ENCODE peak calls at places on chromosomes 2 and 18, in ten cellular contexts. B is K562, R is A549, Y is Peyer's patch, Q is spleen, W is sigmoid colon, Z is heart left ventricle, P is suprapubic skin, N is HCT116, A is body of pancreas. C is an unnamed sample.

GRCh38 chr2:57080035-57080434 is 896.2 kb downstream of the CCDC85A start:
- DNase-seq in R (peak), B (no peak), N (peak), A (no peak), P (no peak), Z (no peak), Q (no peak), W (no peak), Y (no peak), C (no peak)

GRCh38 chr2:36369711-36370110 is 14.1 kb downstream of the CRIM1 start:
- DNase-seq in A (no peak), Q (no peak), Z (no peak), N (no peak), P (no peak), Y (no peak), W (no peak), B (no peak), R (no peak), C (no peak)

GRCh38 chr2:176503760-176504159 is 234.5 kb downstream of the MTX2 start:
- DNase-seq in Z (no peak), W (no peak), Y (no peak), R (no peak), B (no peak), P (no peak), A (no peak), N (no peak), Q (no peak), C (no peak)

GRCh38 chr2:179340678-179341077 is 76.0 kb upstream of the SESTD1 start:
- DNase-seq in R (peak), W (no peak), P (no peak), Z (no peak), N (peak), A (no peak), Y (no peak), B (no peak), Q (no peak), C (no peak)

GRCh38 chr2:216671081-216671411 is 24.3 kb downstream of the IGFBP5 start:
- DNase-seq in A (no peak), Z (no peak), W (no peak), B (no peak), R (no peak), N (no peak), Y (no peak), Q (no peak), P (no peak), C (no peak)

GRCh38 chr2:241775223-241776177 is 1.1 kb upstream of the GAL3ST2 start:
- DNase-seq in A (no peak), P (peak), Z (no peak), B (no peak), R (no peak), Q (peak), W (peak), N (no peak), Y (no peak), C (no peak)

GRCh38 chr18:80127635-80128034 is 18.6 kb downstream of the ADNP2 start:
- DNase-seq in Q (no peak), A (no peak), B (no peak), P (no peak), R (no peak), Z (no peak), Y (no peak), W (no peak), N (no peak), C (no peak)

GRCh38 chr2:46119453-46119852 is 177.8 kb upstream of the EPAS1 start:
- DNase-seq in W (no peak), P (no peak), B (no peak), Q (no peak), Y (no peak), Z (no peak), N (no peak), A (no peak), R (no peak), C (no peak)

GRCh38 chr2:38122344-38122743 is 46.4 kb upstream of the CYP1B1 start:
- DNase-seq in B (no peak), W (no peak), A (no peak), N (no peak), Q (no peak), R (no peak), Z (no peak), P (no peak), Y (no peak), C (no peak)

GRCh38 chr2:36545871-36546416 is 52.0 kb downstream of the FEZ2 start:
- DNase-seq in Q (no peak), Y (no peak), R (no peak), W (no peak), Z (no peak), B (no peak), A (no peak), P (no peak), N (no peak), C (no peak)

GRCh38 chr2:36409971-36410370 is 54.4 kb downstream of the CRIM1 start:
- DNase-seq in Q (no peak), R (no peak), Z (no peak), Y (no peak), N (no peak), A (no peak), W (no peak), P (no peak), B (no peak), C (no peak)

GRCh38 chr2:233414777-233415570 is 60.7 kb downstream of the DGKD start:
- DNase-seq in N (peak), Z (no peak), R (peak), P (peak), Y (peak), Q (no peak), B (no peak), A (peak), W (no peak), C (no peak)

GRCh38 chr18:80200171-80200931 is 47.0 kb downstream of the PARD6G start:
- DNase-seq in Z (no peak), P (no peak), W (peak), B (peak), Y (no peak), Q (no peak), N (no peak), R (peak), A (no peak), C (no peak)

GRCh38 chr2:216568563-216568962 is 64.7 kb upstream of the IGFBP2 start:
- DNase-seq in B (no peak), Z (no peak), P (no peak), W (no peak), Q (no peak), R (no peak), Y (no peak), A (no peak), N (no peak), C (no peak)

GRCh38 chr2:29755829-29756228 is 165.6 kb downstream of the ALK start:
- DNase-seq in Y (no peak), A (no peak), W (no peak), Q (no peak), Z (no peak), B (no peak), R (no peak), P (no peak), N (no peak), C (no peak)

GRCh38 chr18:76846217-76846616 is 23.9 kb downstream of the ZNF236 start:
- DNase-seq in R (no peak), Q (no peak), P (no peak), N (no peak), A (no peak), Z (no peak), Y (no peak), B (no peak), W (no peak), C (no peak)

GRCh38 chr2:10278029-10278762 is 24.5 kb upstream of the HPCAL1 start:
- DNase-seq in W (peak), Q (peak), Y (peak), N (no peak), A (peak), R (no peak), B (peak), Z (peak), P (no peak), C (peak)

GRCh38 chr2:158518083-158518482 is 61.3 kb downstream of the PKP4 start:
- DNase-seq in W (peak), Y (no peak), P (no peak), A (no peak), N (no peak), Z (no peak), R (peak), Q (no peak), B (no peak), C (no peak)

GRCh38 chr18:57768557-57769326 is 34.4 kb downstream of the ATP8B1 start:
- DNase-seq in Q (no peak), P (no peak), N (no peak), Z (no peak), A (peak), B (no peak), W (no peak), Y (no peak), R (no peak), C (no peak)

GRCh38 chr18:62588217-62588616 is 65.4 kb downstream of the ZCCHC2 start:
- DNase-seq in R (no peak), Z (no peak), Y (no peak), Q (no peak), P (no peak), A (no peak), N (no peak), W (no peak), B (no peak), C (no peak)

GRCh38 chr2:73700111-73700510 is 37.0 kb downstream of the TPRKB start:
- DNase-seq in A (peak), B (no peak), N (no peak), Q (no peak), Z (no peak), R (no peak), W (no peak), P (no peak), Y (no peak), C (peak)

GRCh38 chr18:69326094-69326493 is 74.6 kb upstream of the DOK6 start:
- DNase-seq in Z (no peak), Y (no peak), Q (no peak), N (no peak), A (no peak), W (no peak), R (no peak), B (no peak), P (no peak), C (no peak)

GRCh38 chr2:127614246-127614645 is 31.7 kb upstream of the GPR17 start:
- DNase-seq in W (peak), N (no peak), Z (no peak), B (no peak), R (no peak), Q (no peak), Y (no peak), A (no peak), P (peak), C (peak)

GRCh38 chr2:73255907-73256617 is 22.0 kb downstream of the CCT7 start:
- DNase-seq in Y (no peak), N (no peak), A (no peak), B (no peak), W (no peak), P (no peak), R (no peak), Z (no peak), Q (no peak), C (no peak)

GRCh38 chr2:73707058-73707457 is 30.1 kb downstream of the TPRKB start:
- DNase-seq in R (no peak), A (no peak), Q (no peak), W (no peak), Z (no peak), Y (no peak), N (no peak), P (no peak), B (no peak), C (no peak)

GRCh38 chr18:29156531-29156930 is 979.6 kb upstream of the CDH2 start:
- DNase-seq in A (no peak), P (no peak), Z (no peak), B (no peak), N (no peak), Q (no peak), W (no peak), R (no peak), Y (no peak), C (no peak)

GRCh38 chr18:70627100-70627802 is 338.4 kb downstream of the SOCS6 start:
- DNase-seq in P (no peak), Z (no peak), W (no peak), Q (no peak), R (peak), N (no peak), B (no peak), Y (no peak), A (no peak), C (no peak)

GRCh38 chr2:113282747-113283533 is 4.2 kb upstream of the PAX8 start:
- DNase-seq in P (no peak), A (peak), Q (peak), B (peak), Y (peak), R (peak), W (no peak), Z (peak), N (peak), C (peak)

GRCh38 chr2:189142893-189143759 is 36.4 kb downstream of the COL5A2 start:
- DNase-seq in N (peak), Z (no peak), W (no peak), B (peak), A (peak), R (peak), P (no peak), Y (peak), Q (no peak), C (peak)

GRCh38 chr2:80256396-80257167 is 48.0 kb downstream of the LRRTM1 start:
- DNase-seq in W (no peak), Z (no peak), B (peak), A (no peak), P (no peak), N (no peak), Q (no peak), R (peak), Y (no peak), C (no peak)

GRCh38 chr2:58606799-58607198 is 365.7 kb upstream of the FANCL start:
- DNase-seq in R (no peak), P (no peak), A (no peak), W (no peak), Q (no peak), N (no peak), Z (no peak), B (peak), Y (no peak), C (no peak)

GRCh38 chr2:153886833-153887232 is 15.1 kb downstream of the GALNT13 start:
- DNase-seq in P (no peak), R (no peak), Q (no peak), Z (no peak), Y (no peak), B (no peak), A (no peak), N (no peak), W (no peak), C (no peak)

GRCh38 chr2:56768973-56769372 is 585.2 kb downstream of the CCDC85A start:
- DNase-seq in Q (no peak), R (no peak), P (no peak), N (no peak), Y (no peak), B (no peak), Z (no peak), A (no peak), W (no peak), C (no peak)

GRCh38 chr18:72637319-72638113 is 93.4 kb upstream of the CBLN2 start:
- DNase-seq in Z (no peak), N (no peak), Q (no peak), P (no peak), B (no peak), R (no peak), A (no peak), W (no peak), Y (no peak), C (no peak)

GRCh38 chr2:195659114-195659513 is 2.1 kb downstream of the SLC39A10 start:
- DNase-seq in N (no peak), Z (no peak), A (no peak), W (no peak), Y (no peak), P (no peak), B (peak), R (peak), Q (no peak), C (no peak)

GRCh38 chr18:10143601-10144000 is 229.8 kb downstream of the VAPA start:
- DNase-seq in W (no peak), N (no peak), B (no peak), Y (no peak), R (no peak), Z (no peak), P (no peak), A (no peak), Q (no peak), C (no peak)
- TF ChIP-seq CTCF in W (no peak), N (no peak), B (no peak), Y (no peak), R (no peak), Z (no peak), P (no peak), A (no peak), Q (no peak), C (no peak)

DNA sequence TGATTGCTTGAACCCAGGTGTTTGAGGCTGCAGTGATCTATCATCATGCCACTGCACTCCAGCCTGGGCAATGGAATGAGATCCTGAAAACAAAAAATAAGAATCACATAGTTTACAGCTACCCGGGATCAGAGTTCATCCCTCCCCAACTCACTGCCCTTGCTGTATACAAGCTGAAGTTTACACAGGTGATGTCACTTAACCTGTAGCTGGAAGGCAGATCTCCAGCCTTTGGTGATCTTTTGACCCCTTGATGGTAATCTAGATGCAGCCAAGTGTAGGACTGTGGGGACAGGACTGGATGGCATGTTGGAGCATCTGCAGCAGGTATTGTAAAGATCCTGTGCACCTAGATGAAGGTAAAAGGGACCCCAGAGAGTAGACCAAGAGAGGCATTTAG is 66.7 kb upstream of the SLC14A2 start:
- DNase-seq in Y (peak), N (no peak), W (no peak), A (no peak), P (no peak), B (no peak), R (no peak), Z (no peak), Q (no peak), C (no peak)
- H3K27ac ChIP-seq in Y (no peak), N (no peak), W (no peak), A (no peak), P (no peak), B (no peak), R (no peak), Z (no peak), Q (no peak), C (no peak)

GRCh38 chr2:32166115-32166549 is 468 bp downstream of the SLC30A6 start:
- DNase-seq in N (no peak), R (no peak), P (no peak), B (no peak), W (no peak), Q (no peak), Z (no peak), Y (no peak), A (no peak), C (no peak)

GRCh38 chr2:32172870-32173269 is 7.2 kb downstream of the SLC30A6 start:
- DNase-seq in A (no peak), B (no peak), Z (no peak), Y (no peak), W (no peak), R (no peak), N (no peak), P (no peak), Q (no peak), C (no peak)

DNA sequence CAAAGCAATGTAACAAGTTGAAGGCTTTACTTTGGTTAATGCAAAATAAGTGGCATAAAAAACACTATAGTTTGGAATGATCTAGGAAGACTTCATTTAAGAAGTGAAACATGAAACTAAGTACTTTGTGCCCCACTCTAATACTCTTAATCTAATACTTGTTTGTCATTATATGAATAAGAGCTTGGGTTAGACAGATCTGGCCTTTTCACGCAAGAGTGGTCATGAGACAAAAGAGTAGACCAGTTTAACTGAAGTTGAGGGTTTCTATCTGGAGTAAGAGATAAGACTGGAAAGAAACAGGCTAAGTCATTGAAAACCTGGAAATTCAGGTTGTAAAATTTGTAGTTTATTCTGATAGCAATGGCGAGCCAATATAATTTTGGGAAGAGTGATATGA is 2.8 kb downstream of the SLC30A6 start:
- DNase-seq in Z (no peak), W (no peak), P (no peak), A (no peak), Y (no peak), R (no peak), Q (no peak), B (peak), N (no peak), C (no peak)
- TF ChIP-seq POLR2A in Z (no peak), W (no peak), P (no peak), A (no peak), Y (no peak), R (no peak), Q (no peak), B (peak), N (no peak), C (no peak)

GRCh38 chr2:168375195-168375798 is 80.8 kb upstream of the CERS6 start:
- DNase-seq in B (no peak), Y (no peak), N (no peak), A (no peak), Z (no peak), P (no peak), R (peak), Q (no peak), W (no peak), C (no peak)
- TF ChIP-seq CTCF in B (no peak), Y (no peak), N (peak), A (peak), Z (peak), P (no peak), R (peak), Q (peak), W (no peak), C (peak)

GRCh38 chr2:221573430-221574230 is 1.5 kb upstream of the EPHA4 start:
- DNase-seq in P (peak), Y (peak), Q (peak), A (peak), N (peak), Z (peak), B (peak), R (peak), W (peak), C (peak)
- H3K27ac ChIP-seq in P (peak), Y (peak), Q (peak), A (peak), N (peak), Z (peak), B (no peak), R (peak), W (peak), C (peak)

GRCh38 chr18:13217466-13217961 is 1.0 kb upstream of the LDLRAD4 start:
- DNase-seq in Y (peak), P (no peak), N (no peak), R (peak), B (peak), W (peak), Q (peak), Z (peak), A (peak), C (peak)
- TF ChIP-seq POLR2A in Y (peak), P (no peak), N (no peak), R (no peak), B (no peak), W (no peak), Q (no peak), Z (peak), A (peak), C (no peak)